ENCODE peak calls at places on chromosome 22, in six cellular contexts. Y is brain microvascular endothelial cell, I is IMR-90, O is hepatocyte, V is adrenal gland, G is NB4. M is an unnamed sample.

GRCh38 chr22:43833286-43834240 is 21.5 kb upstream of the EFCAB6 start:
- DNase-seq in Y (no peak), V (no peak), I (no peak), G (no peak), O (no peak), M (no peak)

GRCh38 chr22:38949889-38950405 is 7.5 kb upstream of the APOBEC3A start:
- DNase-seq in V (no peak), I (no peak), G (no peak), O (no peak), Y (no peak), M (no peak)

GRCh38 chr22:22458387-22458786 is 50.2 kb downstream of the ZNF280B start:
- DNase-seq in Y (no peak), G (no peak), V (no peak), I (no peak), O (no peak), M (no peak)

GRCh38 chr22:32706149-32706548 is 95.4 kb upstream of the TIMP3 start:
- DNase-seq in O (no peak), Y (no peak), G (no peak), V (no peak), I (no peak), M (no peak)

GRCh38 chr22:46100401-46101105 is 49.8 kb upstream of the PPARA start:
- DNase-seq in O (no peak), G (no peak), I (no peak), V (no peak), Y (no peak), M (no peak)

GRCh38 chr22:29814003-29814402 is 24.1 kb downstream of the ASCC2 start:
- DNase-seq in V (no peak), Y (no peak), G (no peak), O (peak; percentile 29), I (no peak), M (no peak)

GRCh38 chr22:50684986-50685385 is 12.4 kb downstream of the SHANK3 start:
- DNase-seq in V (no peak), Y (peak; percentile 38), I (peak; percentile 39), O (peak; percentile 39), G (no peak), M (no peak)

GRCh38 chr22:43060213-43060612 is 29.0 kb downstream of the TTLL1 start:
- DNase-seq in I (no peak), G (peak; percentile 56), Y (no peak), O (peak; percentile 36), V (no peak), M (peak; percentile 28)

DNA sequence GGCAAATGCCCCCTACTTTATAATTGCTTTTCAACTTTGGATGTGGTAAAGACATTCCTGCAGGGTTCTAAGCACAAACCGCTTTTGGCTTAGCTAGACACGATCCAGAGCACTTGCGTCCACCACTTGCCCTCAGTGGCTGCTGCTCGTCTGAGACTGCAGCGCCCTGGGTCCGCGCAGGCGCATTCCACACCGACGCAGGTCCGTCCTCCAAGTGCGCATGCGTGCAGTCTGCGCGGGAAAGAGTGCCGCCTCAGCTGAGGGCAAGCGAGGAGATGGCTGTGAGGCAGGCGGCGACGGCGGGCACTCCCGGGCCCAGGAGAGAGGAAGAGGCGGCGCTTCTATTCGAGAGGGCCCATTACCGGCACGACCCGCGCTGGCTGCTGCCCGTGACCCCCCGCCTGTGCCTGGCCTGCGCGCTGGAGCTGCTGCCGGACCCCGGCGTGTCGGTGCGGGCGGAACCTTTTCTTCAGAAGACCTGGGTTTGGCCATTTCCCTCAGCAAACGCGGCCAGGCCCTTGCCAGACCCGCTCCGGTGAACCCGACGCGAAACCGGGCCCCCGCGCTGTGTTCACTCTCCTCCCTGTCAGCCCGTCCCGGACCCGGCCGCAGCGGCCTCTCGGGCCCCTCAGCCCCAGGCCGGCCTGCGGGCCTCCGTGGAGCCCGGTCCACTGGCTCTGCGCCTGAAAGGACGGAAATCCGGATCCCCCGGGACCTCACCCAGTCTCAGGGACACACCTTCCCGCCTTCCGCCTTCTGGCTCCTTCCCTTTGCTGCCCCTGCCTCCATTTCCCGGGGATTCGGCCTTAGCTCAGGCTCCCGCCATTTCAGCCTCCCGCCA is at the start of gene MEI1:
- DNase-seq in G (no peak), O (peak; percentile 35), I (peak; percentile 56), V (peak; percentile 88), Y (peak; percentile 38), M (peak; percentile 84)
- TF ChIP-seq CTCF in G (no peak), O (no peak), I (no peak), V (no peak), Y (no peak), M (no peak)

GRCh38 chr22:27383896-27384295 is 417.7 kb downstream of the MN1 start:
- DNase-seq in Y (no peak), G (no peak), I (no peak), V (no peak), O (no peak), M (no peak)

GRCh38 chr22:27381960-27382742 is 419.4 kb downstream of the MN1 start:
- DNase-seq in V (no peak), G (no peak), I (no peak), Y (no peak), O (no peak), M (no peak)

GRCh38 chr22:27381552-27381951 is 420.0 kb downstream of the MN1 start:
- DNase-seq in O (no peak), G (no peak), I (no peak), V (no peak), Y (no peak), M (no peak)

GRCh38 chr22:27380826-27381225 is 420.7 kb downstream of the MN1 start:
- DNase-seq in V (no peak), Y (no peak), O (no peak), G (no peak), I (no peak), M (no peak)

DNA sequence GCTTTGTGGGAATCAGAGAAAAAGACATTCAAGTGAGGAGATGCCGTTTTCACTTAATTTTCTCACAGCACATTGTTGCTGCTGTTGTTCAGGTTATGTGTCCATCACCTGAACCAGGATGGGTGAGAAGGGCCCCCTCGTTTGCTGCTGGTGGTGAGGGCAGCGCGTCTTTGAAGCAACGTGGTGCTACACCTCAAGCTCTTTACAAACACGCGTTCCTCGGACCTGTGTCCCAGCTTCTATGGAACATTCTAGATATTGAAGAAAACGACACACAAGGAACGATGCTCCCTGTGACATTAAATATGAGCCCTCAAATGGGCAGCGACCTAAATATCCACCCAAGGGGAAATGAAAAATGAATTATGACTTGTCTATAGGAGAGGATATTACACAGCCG is 418.6 kb downstream of the MN1 start:
- DNase-seq in O (no peak), V (no peak), I (no peak), G (no peak), Y (no peak), M (no peak)
- H3K4me3 ChIP-seq in O (no peak overlapping the region), V (no peak overlapping the region), I (no peak overlapping the region), G (no peak overlapping the region), Y (no peak overlapping the region), M (no peak overlapping the region)

GRCh38 chr22:36387914-36388864 is at the start of gene MYH9:
- DNase-seq in V (peak; percentile 100), I (peak; percentile 100), O (peak; percentile 100), Y (peak; percentile 100), G (peak; percentile 99), M (peak; percentile 100)
- TF ChIP-seq CTCF in V (no peak), I (no peak), O (no peak), Y (no peak), G (no peak), M (no peak)

GRCh38 chr22:20672082-20672424 is 101.9 kb upstream of the SERPIND1 start:
- DNase-seq in V (no peak), O (no peak), Y (no peak), G (no peak), I (no peak), M (no peak)

GRCh38 chr22:20673341-20674195 is 100.3 kb upstream of the SERPIND1 start:
- DNase-seq in V (no peak), G (no peak), I (no peak), Y (no peak), O (no peak), M (no peak)

GRCh38 chr22:20672732-20673131 is 101.2 kb upstream of the SERPIND1 start:
- DNase-seq in O (no peak), V (no peak), Y (no peak), I (no peak), G (no peak), M (no peak)

GRCh38 chr22:20677684-20678242 is 96.2 kb upstream of the SERPIND1 start:
- DNase-seq in O (no peak), V (no peak), Y (no peak), I (no peak), G (no peak), M (no peak)

DNA sequence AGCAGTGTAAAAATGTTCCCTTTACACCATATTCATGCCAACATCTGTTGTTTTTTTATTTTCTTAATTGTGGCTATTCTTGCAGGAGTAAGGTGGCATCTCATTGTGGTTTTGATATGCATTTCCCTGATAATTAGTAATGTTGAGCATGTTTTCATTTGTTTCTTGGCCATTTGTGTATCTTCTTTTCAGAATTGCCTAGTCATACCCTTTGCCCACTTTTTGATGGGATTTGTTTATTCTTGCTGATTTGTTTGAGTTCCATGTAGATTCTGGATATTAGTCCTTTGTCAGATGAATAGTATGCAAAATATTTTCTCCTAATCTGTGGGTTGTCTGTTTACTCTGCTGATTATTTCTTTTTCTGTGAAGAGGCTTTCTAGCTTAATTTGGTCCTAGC is 98.9 kb upstream of the SERPIND1 start:
- DNase-seq in O (no peak), I (no peak), G (no peak), V (no peak), Y (no peak), M (no peak)
- H3K4me3 ChIP-seq in O (no peak overlapping the region), I (no peak overlapping the region), G (no peak overlapping the region), V (no peak overlapping the region), Y (no peak overlapping the region), M (no peak overlapping the region)

DNA sequence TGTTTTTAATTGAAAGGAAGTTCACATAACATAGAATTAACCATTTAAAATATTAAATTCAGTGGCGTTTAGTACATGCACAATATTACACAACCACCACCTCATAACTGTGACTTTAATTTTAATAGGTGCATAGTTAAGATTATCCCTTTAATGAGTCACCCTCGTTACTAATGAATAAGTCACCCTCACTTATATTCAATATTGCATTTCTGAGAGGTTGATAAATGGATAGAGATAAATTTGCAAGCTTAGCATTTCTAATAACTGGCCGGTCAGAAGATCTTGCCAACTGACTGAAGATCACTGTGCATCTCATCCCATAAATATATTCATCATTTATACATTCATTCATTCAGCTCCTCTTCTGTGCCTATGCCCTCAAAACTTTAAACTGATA is 243.7 kb downstream of the TTC28 start:
- DNase-seq in Y (no peak), G (no peak), I (no peak), O (no peak), V (no peak), M (no peak)
- TF ChIP-seq CTCF in Y (no peak), G (no peak), I (no peak), O (no peak), V (no peak), M (no peak)

GRCh38 chr22:26303475-26303874 is 125.6 kb upstream of the ASPHD2 start:
- DNase-seq in I (no peak), G (no peak), O (no peak), Y (no peak), V (no peak), M (no peak)
- H3K4me3 ChIP-seq in I (no peak overlapping the region), G (no peak overlapping the region), O (no peak overlapping the region), Y (no peak overlapping the region), V (no peak overlapping the region), M (no peak overlapping the region)

GRCh38 chr22:47125603-47126002 is 363.2 kb downstream of the TBC1D22A start:
- DNase-seq in V (no peak), Y (no peak), G (no peak), O (no peak), I (no peak), M (no peak)
- TF ChIP-seq CTCF in V (no peak), Y (peak; percentile 61), G (no peak), O (no peak), I (peak; percentile 22), M (no peak)